ENCODE peak calls at places on chromosomes 11 and 22, in six cellular contexts. E is HL-60, V is tibial nerve, N is sigmoid colon, M is PC-3, O is A549. P is an unnamed sample.

GRCh38 chr22:19524170-19525115 is at the start of gene CLDN5:
- DNase-seq in E (no peak), V (no peak), N (no peak), M (no peak), O (no peak), P (no peak)

GRCh38 chr11:27673979-27674663 is 26.1 kb downstream of the BDNF start:
- DNase-seq in E (no peak), V (no peak), N (no peak), M (no peak), O (no peak), P (no peak)

GRCh38 chr11:66749091-66749490 is 20.1 kb upstream of the SPTBN2 start:
- DNase-seq in E (no peak), V (no peak), N (no peak), M (peak), O (no peak), P (peak)

GRCh38 chr11:121023848-121024751 is at the start of gene TBCEL:
- DNase-seq in E (peak), V (peak), N (peak), M (peak), O (peak), P (peak)

GRCh38 chr11:26905368-26905767 is 88.5 kb upstream of the FIBIN start:
- DNase-seq in E (no peak), V (no peak), N (no peak), M (no peak), O (no peak), P (no peak)

GRCh38 chr11:69603163-69603836 is 37.7 kb upstream of the CCND1 start:
- DNase-seq in E (no peak), V (no peak), N (no peak), M (no peak), O (no peak), P (no peak)

GRCh38 chr11:95432714-95433503 is 201.9 kb upstream of the SESN3 start:
- DNase-seq in E (no peak), V (no peak), N (no peak), M (no peak), O (no peak), P (no peak)

GRCh38 chr11:57370251-57370650 is 10.7 kb downstream of the PRG3 start:
- DNase-seq in E (no peak), V (no peak), N (no peak), M (peak), O (no peak), P (no peak)

GRCh38 chr11:79949574-79949973 is 508.7 kb upstream of the TENM4 start:
- DNase-seq in E (no peak), V (no peak), N (no peak), M (no peak), O (no peak), P (no peak)

DNA sequence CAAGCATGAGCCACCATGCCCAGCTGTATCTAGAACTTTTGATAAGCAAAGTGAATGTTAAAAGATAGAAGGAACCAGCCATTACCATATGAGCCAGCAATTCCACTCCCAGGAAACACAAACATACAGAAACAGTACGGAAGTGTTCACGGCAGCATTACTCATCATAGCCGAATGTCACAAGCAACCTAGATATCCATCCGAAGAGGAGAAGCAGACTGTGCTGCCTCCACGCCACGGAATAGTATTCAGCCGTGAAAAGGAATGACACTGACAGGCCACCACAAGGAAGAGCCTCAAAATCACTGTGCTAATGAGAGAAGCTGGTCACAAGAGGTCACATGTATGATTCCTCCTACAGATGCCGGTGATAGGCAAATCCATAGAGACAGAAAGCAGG is 17.6 kb upstream of the MGAT3 start:
- DNase-seq in E (peak), V (no peak), N (no peak), M (peak), O (peak), P (no peak)
- H3K27ac ChIP-seq in E (peak), V (no peak), N (no peak), M (peak), O (no peak), P (no peak)

DNA sequence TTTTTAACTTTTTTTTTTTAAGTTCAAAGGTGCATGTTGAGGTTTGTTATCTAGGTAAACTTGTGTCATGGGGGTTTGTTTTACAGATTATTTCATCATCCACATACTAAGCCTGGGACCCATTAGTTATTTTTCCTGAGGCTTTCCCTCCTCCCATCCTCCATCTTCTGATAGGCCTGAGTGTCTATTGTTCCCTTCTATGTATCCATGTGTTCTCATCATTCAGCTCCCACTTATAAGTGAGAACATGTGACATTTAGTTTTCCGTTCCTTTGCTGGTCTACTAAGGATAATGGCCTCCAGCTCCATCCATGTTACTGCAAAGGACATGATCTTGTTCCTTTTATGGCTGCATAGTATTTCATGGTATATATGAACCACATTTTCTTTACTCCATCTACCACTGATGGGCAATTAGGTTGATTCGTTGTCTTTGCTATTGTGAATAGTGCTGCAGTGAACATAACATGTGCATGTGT is 14.4 kb downstream of the DEUP1 start:
- DNase-seq in E (no peak), V (no peak), N (no peak), M (no peak), O (no peak), P (no peak)
- H3K27ac ChIP-seq in E (no peak), V (no peak), N (no peak), M (no peak), O (no peak), P (no peak)

GRCh38 chr11:118223992-118224391 is 819 bp downstream of the JAML start:
- DNase-seq in E (no peak), V (no peak), N (no peak), M (no peak), O (no peak), P (no peak)
- H3K27ac ChIP-seq in E (peak), V (no peak), N (peak), M (no peak), O (no peak), P (peak)

DNA sequence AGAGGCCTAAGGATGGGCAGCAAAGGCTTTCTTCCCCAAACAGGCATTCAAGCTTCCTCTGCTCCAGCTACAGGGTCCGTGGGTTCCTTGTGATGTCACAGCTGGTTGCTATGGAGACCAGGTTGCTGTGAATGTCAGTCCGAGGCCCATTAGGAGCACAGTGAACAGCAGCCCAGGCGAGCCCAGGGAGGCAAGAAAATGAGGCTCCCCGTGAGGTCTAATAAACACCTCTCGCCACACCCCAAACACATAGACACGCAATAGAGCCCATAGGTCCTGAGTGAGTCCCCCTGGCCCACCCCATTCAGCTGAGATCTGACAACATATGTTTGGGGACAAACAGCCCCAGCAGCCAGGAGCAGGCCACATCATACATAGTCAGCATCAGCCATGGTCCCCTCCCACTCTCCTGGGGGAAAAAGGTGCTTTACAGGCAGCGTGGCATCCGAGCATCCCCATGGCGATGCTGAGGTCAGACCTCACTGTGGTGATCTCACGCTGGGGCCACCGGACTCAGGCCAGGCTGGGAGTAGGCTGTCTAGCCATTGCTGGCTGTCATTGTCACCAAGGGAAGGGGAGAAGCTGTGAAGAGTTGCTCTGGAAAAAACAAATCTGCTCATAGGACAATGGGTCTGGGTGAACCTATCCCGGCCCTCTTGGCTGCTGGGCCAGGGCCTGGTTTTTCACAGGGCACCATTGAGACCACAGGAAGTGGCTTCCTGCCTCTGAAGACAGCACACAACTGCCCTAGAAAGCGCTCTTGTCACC is 23.1 kb upstream of the TP53I11 start:
- DNase-seq in E (no peak), V (no peak), N (no peak), M (no peak), O (no peak), P (no peak)
- H3K27ac ChIP-seq in E (no peak), V (no peak), N (no peak), M (no peak), O (no peak), P (no peak)

P was measured in lung.